ENCODE peak calls at places on chromosomes 13 and 19, in four cellular contexts. J, G, I and L are unnamed samples.

GRCh38 chr19:51375504-51376221 is 3.2 kb upstream of the NKG7 start:
- DNase-seq in G (peak; percentile 61), J (no peak), I (no peak), L (no peak)

GRCh38 chr13:114282143-114282685 is 813 bp downstream of the UPF3A start:
- DNase-seq in I (peak; percentile 30), G (peak; percentile 23), J (peak; percentile 61), L (peak; percentile 25)

GRCh38 chr13:47409778-47410177 is 512.9 kb upstream of the HTR2A start:
- DNase-seq in G (no peak), I (no peak), J (no peak), L (no peak)

GRCh38 chr13:109989155-109989554 is 202.8 kb upstream of the IRS2 start:
- DNase-seq in J (no peak), I (no peak), G (no peak), L (no peak)

GRCh38 chr19:48858984-48859710 is 9.3 kb downstream of the PLEKHA4 start:
- DNase-seq in J (peak; percentile 69), G (no peak), I (no peak), L (no peak)

GRCh38 chr19:2050991-2051770 is at the start of gene MKNK2:
- DNase-seq in J (peak; percentile 99), G (no peak), I (peak; percentile 64), L (peak; percentile 76)

GRCh38 chr19:57465680-57466381 is 8.9 kb upstream of the VN1R1 start:
- DNase-seq in G (peak; percentile 12), J (peak; percentile 56), I (peak; percentile 57), L (peak; percentile 42)

GRCh38 chr19:18306903-18307681 is 15.8 kb downstream of the LSM4 start:
- DNase-seq in G (no peak), J (no peak), I (no peak), L (no peak)

GRCh38 chr19:7562646-7563393 is 27.3 kb downstream of the PNPLA6 start:
- DNase-seq in I (no peak), G (no peak), J (peak; percentile 75), L (no peak)

GRCh38 chr13:77325371-77325941 is 1.4 kb downstream of the MYCBP2 start:
- DNase-seq in G (no peak), I (no peak), J (no peak), L (no peak)

GRCh38 chr13:25085125-25085742 is 10.7 kb upstream of the PABPC3 start:
- DNase-seq in J (no peak), G (no peak), I (peak; percentile 23), L (peak; percentile 35)

GRCh38 chr19:4647676-4648644 is 8.6 kb downstream of the TNFAIP8L1 start:
- DNase-seq in G (no peak), J (peak; percentile 69), I (no peak), L (no peak)

GRCh38 chr19:3835055-3835435 is 33.8 kb downstream of the ZFR2 start:
- DNase-seq in I (no peak), G (no peak), J (no peak), L (no peak)

GRCh38 chr19:2469102-2469914 is 6.6 kb upstream of the GADD45B start:
- DNase-seq in I (no peak), G (no peak), J (no peak), L (no peak)

GRCh38 chr19:35155441-35155840 is 906 bp downstream of the FXYD5 start:
- DNase-seq in J (no peak), I (no peak), G (no peak), L (no peak)

GRCh38 chr13:110554946-110555345 is 6.6 kb downstream of the RAB20 start:
- DNase-seq in J (no peak), G (no peak), I (no peak), L (no peak)

GRCh38 chr19:12703056-12703455 is 6.6 kb upstream of the FBXW9 start:
- DNase-seq in I (peak; percentile 56), J (peak; percentile 89), G (no peak), L (peak; percentile 87)

GRCh38 chr19:40512473-40513344 is 45.9 kb downstream of the SPTBN4 start:
- DNase-seq in G (no peak), J (peak; percentile 77), I (no peak), L (no peak)

GRCh38 chr19:13463296-13463695 is 43.0 kb downstream of the CACNA1A start:
- DNase-seq in I (no peak), G (no peak), J (peak; percentile 84), L (peak; percentile 44)

GRCh38 chr19:6217752-6218403 is 61.9 kb downstream of the MLLT1 start:
- DNase-seq in J (no peak), I (no peak), G (no peak), L (no peak)

GRCh38 chr13:73776137-73776785 is 357.9 kb downstream of the KLF12 start:
- DNase-seq in J (no peak), I (no peak), G (no peak), L (no peak)

GRCh38 chr19:7743425-7743841 is 3.9 kb downstream of the CD209 start:
- DNase-seq in I (no peak), J (no peak), G (peak; percentile 53), L (no peak)

GRCh38 chr13:68056816-68057710 is 826.9 kb upstream of the PCDH9 start:
- DNase-seq in G (no peak), J (no peak), I (peak; percentile 45), L (no peak)

GRCh38 chr19:10625003-10625761 is at the start of gene SLC44A2:
- DNase-seq in G (no peak), J (peak; percentile 90), I (no peak), L (no peak)

GRCh38 chr13:48602296-48603040 is 51.3 kb upstream of the CYSLTR2 start:
- DNase-seq in I (no peak), J (no peak), G (no peak), L (no peak)

GRCh38 chr19:46488551-46488950 is 7.1 kb downstream of the PNMA8B start:
- DNase-seq in G (no peak), J (peak; percentile 53), I (no peak), L (no peak)

GRCh38 chr19:19826875-19827274 is 5.3 kb upstream of the ZNF506 start:
- DNase-seq in I (no peak), J (no peak), G (no peak), L (no peak)

GRCh38 chr13:82713681-82714405 is 1168.4 kb downstream of the SLITRK1 start:
- DNase-seq in G (no peak), I (no peak), J (no peak), L (no peak)

GRCh38 chr13:54183166-54183565 is 1154.6 kb downstream of the OLFM4 start:
- DNase-seq in I (no peak), J (no peak), G (no peak), L (no peak)

GRCh38 chr13:27302643-27303262 is 32.1 kb downstream of the RASL11A start:
- DNase-seq in G (no peak), J (no peak), I (no peak), L (no peak)

GRCh38 chr19:32438751-32439150 is 33.2 kb downstream of the DPY19L3 start:
- DNase-seq in J (no peak), G (no peak), I (no peak), L (no peak)

GRCh38 chr19:677601-678380 is 1.6 kb downstream of the FSTL3 start:
- DNase-seq in G (no peak), I (no peak), J (no peak), L (no peak)

GRCh38 chr19:677201-677600 is 1.0 kb downstream of the FSTL3 start:
- DNase-seq in J (no peak), G (no peak), I (peak; percentile 38), L (no peak)

GRCh38 chr19:680287-681028 is 4.3 kb downstream of the FSTL3 start:
- DNase-seq in I (peak; percentile 93), J (peak; percentile 99), G (peak; percentile 93), L (peak; percentile 98)

GRCh38 chr19:679418-680286 is 3.5 kb downstream of the FSTL3 start:
- DNase-seq in J (no peak), I (no peak), G (no peak), L (no peak)

GRCh38 chr19:678791-679388 is 2.7 kb downstream of the FSTL3 start:
- DNase-seq in I (no peak), G (no peak), J (no peak), L (no peak)
- H3K4me3 ChIP-seq in I (peak overlapping the region; percentile 57), G (peak overlapping the region; percentile 78), J (peak overlapping the region; percentile 97), L (peak overlapping the region; percentile 82)

GRCh38 chr13:99963832-99964339 is 7.7 kb downstream of the ZIC5 start:
- DNase-seq in J (no peak), I (no peak), G (no peak), L (no peak)

GRCh38 chr13:99967884-99968520 is 3.6 kb downstream of the ZIC5 start:
- DNase-seq in I (no peak), J (no peak), G (no peak), L (no peak)

GRCh38 chr13:99962242-99962641 is 9.3 kb downstream of the ZIC5 start:
- DNase-seq in G (no peak), J (no peak), I (no peak), L (no peak)

GRCh38 chr13:99967498-99967883 is 4.1 kb downstream of the ZIC5 start:
- DNase-seq in G (no peak), I (no peak), J (no peak), L (no peak)

GRCh38 chr13:99965329-99966000 is 6.1 kb downstream of the ZIC5 start:
- DNase-seq in G (no peak), J (no peak), I (no peak), L (no peak)
- TF ChIP-seq SUZ12 in G (no peak), J (no peak), I (no peak), L (no peak)

GRCh38 chr13:106349080-106349841 is 186.2 kb downstream of the EFNB2 start:
- DNase-seq in I (no peak), G (no peak), J (peak; percentile 57), L (no peak)
- H3K4me3 ChIP-seq in I (no peak overlapping the region), G (no peak overlapping the region), J (peak overlapping the region; percentile 65), L (peak overlapping the region; percentile 24)

DNA sequence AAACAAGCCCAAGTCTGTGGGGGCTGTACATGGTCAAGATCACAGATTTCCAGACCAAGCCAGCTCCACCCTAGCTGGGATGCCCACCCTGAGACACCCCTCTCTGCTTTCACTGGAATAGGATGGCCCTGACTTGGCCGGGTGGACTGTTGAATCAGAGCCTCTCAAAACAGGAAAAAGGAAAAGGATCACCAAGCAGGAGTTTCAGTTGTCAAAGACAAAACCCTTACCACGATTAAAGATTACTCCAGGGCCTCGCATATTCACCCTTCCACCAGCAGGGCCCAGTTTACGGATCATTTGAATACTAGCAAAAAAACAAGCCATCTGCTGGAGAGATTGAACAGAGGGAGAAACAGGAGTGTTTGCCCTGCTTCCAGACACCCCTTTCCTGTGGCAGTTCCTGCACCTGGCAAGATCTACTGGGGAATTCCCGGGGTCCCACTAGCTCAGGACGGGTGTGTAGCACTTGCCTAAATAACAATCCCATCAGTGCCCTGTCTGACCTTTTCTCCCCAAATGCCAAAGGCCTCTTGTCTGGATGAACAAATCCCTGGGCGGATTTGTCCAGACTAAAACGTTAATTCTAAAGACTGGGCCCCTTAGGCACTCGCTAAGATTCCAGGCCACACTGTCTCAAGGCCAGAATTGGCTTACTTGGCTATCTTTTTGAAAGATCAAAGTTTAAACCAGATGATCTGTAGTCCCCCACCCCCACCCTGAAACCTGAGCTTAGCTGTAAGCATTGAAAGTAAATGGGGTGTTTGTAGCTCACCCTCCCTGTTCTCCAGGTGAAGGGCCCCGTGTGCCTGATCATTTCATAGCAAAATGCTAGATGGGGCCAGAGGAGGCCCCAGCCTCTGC is 38.4 kb downstream of the ACTN4 start:
- DNase-seq in G (no peak), I (peak; percentile 65), J (peak; percentile 63), L (no peak)
- TF ChIP-seq SUZ12 in G (no peak), I (no peak), J (no peak), L (no peak)